ENCODE peak calls at places on chromosomes 2 and 18, in four cellular contexts. P is GM04504, W is posterior cingulate gyrus, O is GM13976. G is an unnamed sample.

GRCh38 chr18:63131106-63131943 is 188.2 kb downstream of the BCL2 start:
- DNase-seq in P (peak), W (no peak), O (peak), G (no peak)

GRCh38 chr2:182616471-182617393 is 99.3 kb upstream of the DNAJC10 start:
- DNase-seq in P (peak), W (no peak), O (no peak), G (no peak)

GRCh38 chr2:31762085-31762484 is 181.3 kb upstream of the SRD5A2 start:
- DNase-seq in P (no peak), W (no peak), O (no peak), G (no peak)

GRCh38 chr2:156565066-156565710 is 129.0 kb downstream of the GPD2 start:
- DNase-seq in P (peak), W (no peak), O (no peak), G (no peak)

GRCh38 chr2:16639431-16639830 is 26.2 kb downstream of the CYRIA start:
- DNase-seq in P (no peak), W (no peak), O (no peak), G (no peak)

GRCh38 chr2:182228741-182229140 is 198.1 kb downstream of the PDE1A start:
- DNase-seq in P (peak), W (no peak), O (no peak), G (no peak)

GRCh38 chr18:47992266-47992665 is 61.8 kb upstream of the SMAD2 start:
- DNase-seq in P (no peak), W (no peak), O (no peak), G (no peak)

GRCh38 chr2:96505231-96505889 is at the start of gene NEURL3:
- DNase-seq in P (no peak), W (no peak), O (peak), G (peak)

GRCh38 chr2:145100301-145100700 is 580.4 kb upstream of the ZEB2 start:
- DNase-seq in P (no peak), W (no peak), O (no peak), G (no peak)

GRCh38 chr2:235827585-235827992 is 333.7 kb downstream of the AGAP1 start:
- DNase-seq in P (no peak), W (no peak), O (no peak), G (no peak)

GRCh38 chr2:10387033-10387432 is 61.1 kb downstream of the ODC1 start:
- DNase-seq in P (no peak), W (no peak), O (no peak), G (no peak)

GRCh38 chr2:207704031-207704430 is 7.4 kb upstream of the CCNYL1 start:
- DNase-seq in P (no peak), W (no peak), O (no peak), G (no peak)

GRCh38 chr18:68797901-68798300 is at the start of gene CCDC102B:
- DNase-seq in P (peak), W (no peak), O (no peak), G (no peak)

GRCh38 chr2:135531231-135532197 is at the start of gene R3HDM1:
- DNase-seq in P (peak), W (peak), O (peak), G (peak)

GRCh38 chr2:40218679-40219078 is 233.2 kb downstream of the SLC8A1 start:
- DNase-seq in P (no peak), W (peak), O (no peak), G (peak)

GRCh38 chr2:1986166-1986565 is 241.9 kb upstream of the PXDN start:
- DNase-seq in P (no peak), W (no peak), O (no peak), G (no peak)

GRCh38 chr2:144943986-144944385 is 424.1 kb upstream of the ZEB2 start:
- DNase-seq in P (no peak), W (no peak), O (no peak), G (no peak)

GRCh38 chr18:32048507-32049091 is 30.0 kb downstream of the RNF125 start:
- DNase-seq in P (peak), W (no peak), O (no peak), G (no peak)

GRCh38 chr18:48136051-48136543 is 205.6 kb upstream of the SMAD2 start:
- DNase-seq in P (no peak), W (no peak), O (no peak), G (peak)

GRCh38 chr2:193549661-193550060 is 1354.9 kb upstream of the TMEFF2 start:
- DNase-seq in P (no peak), W (no peak), O (no peak), G (no peak)

GRCh38 chr2:120525056-120526046 is 179.4 kb downstream of the INHBB start:
- DNase-seq in P (no peak), W (peak), O (no peak), G (no peak)

GRCh38 chr18:7590800-7591560 is 23.9 kb downstream of the PTPRM start:
- DNase-seq in P (no peak), W (no peak), O (no peak), G (no peak)

GRCh38 chr18:34729264-34729663 is 19.2 kb downstream of the DTNA start:
- DNase-seq in P (no peak), W (no peak), O (peak), G (no peak)

GRCh38 chr2:160375037-160375436 is 118.6 kb downstream of the RBMS1 start:
- DNase-seq in P (no peak), W (no peak), O (no peak), G (no peak)

GRCh38 chr2:202038471-202039277 is 5.0 kb downstream of the FZD7 start:
- DNase-seq in P (no peak), W (no peak), O (no peak), G (no peak)